ENCODE peak calls at places on chromosomes 12 and 14, in eight cellular contexts. U is testis, E is uterus, B is GM12891, Y is GM12892, K is NB4, A is breast epithelium, D is gastrocnemius medialis. L is an unnamed sample.

GRCh38 chr14:21428930-21429329 is 27.0 kb downstream of the CHD8 start:
- DNase-seq in A (no peak), E (no peak), Y (no peak), K (no peak), U (peak; percentile 58), B (no peak), D (no peak), L (no peak)

GRCh38 chr12:22312336-22312735 is 22.2 kb downstream of the ST8SIA1 start:
- DNase-seq in D (no peak), A (peak; percentile 70), K (no peak), B (no peak), E (no peak), Y (no peak), U (peak; percentile 50), L (no peak)

GRCh38 chr12:30997685-30998440 is 71.3 kb downstream of the TSPAN11 start:
- DNase-seq in Y (no peak), B (no peak), U (no peak), A (no peak), E (no peak), K (no peak), D (no peak), L (no peak)

GRCh38 chr12:118984206-118984943 is 3.0 kb downstream of the SRRM4 start:
- DNase-seq in U (no peak), E (no peak), A (no peak), D (no peak), B (no peak), K (no peak), Y (no peak), L (no peak)

GRCh38 chr12:64362721-64363305 is 27.7 kb downstream of the C12orf56 start:
- DNase-seq in A (no peak), E (no peak), D (no peak), U (no peak), K (no peak), B (no peak), Y (no peak), L (no peak)

GRCh38 chr12:106358410-106359241 is 1.1 kb downstream of the POLR3B start:
- DNase-seq in K (peak; percentile 89), D (peak; percentile 43), Y (no peak), A (no peak), U (peak; percentile 30), B (no peak), E (no peak), L (peak; percentile 90)

GRCh38 chr12:121404734-121405133 is 4.8 kb downstream of the RNF34 start:
- DNase-seq in D (peak; percentile 29), Y (no peak), K (no peak), B (no peak), A (no peak), E (no peak), U (peak; percentile 28), L (peak; percentile 27)

GRCh38 chr12:69102856-69103255 is 136.5 kb upstream of the CPSF6 start:
- DNase-seq in B (no peak), D (no peak), A (no peak), Y (no peak), K (peak; percentile 77), U (no peak), E (no peak), L (no peak)

GRCh38 chr12:109302358-109302757 is 6.7 kb downstream of the FOXN4 start:
- DNase-seq in U (no peak), D (no peak), A (no peak), Y (no peak), E (no peak), K (peak; percentile 43), B (no peak), L (no peak)

GRCh38 chr12:164207-164606 is 49.8 kb downstream of the SLC6A12 start:
- DNase-seq in B (no peak), A (no peak), U (no peak), Y (no peak), D (no peak), E (no peak), K (no peak), L (no peak)

GRCh38 chr14:50039734-50040400 is 76.5 kb downstream of the VCPKMT start:
- DNase-seq in D (no peak), Y (no peak), K (peak; percentile 85), B (no peak), U (no peak), A (peak; percentile 84), E (no peak), L (no peak)

GRCh38 chr12:79691299-79692248 is 810 bp upstream of the PAWR start:
- DNase-seq in E (peak; percentile 60), D (no peak), A (no peak), B (no peak), U (peak; percentile 44), K (no peak), Y (no peak), L (peak; percentile 17)

GRCh38 chr12:100699209-100699608 is 95.4 kb upstream of the ANO4 start:
- DNase-seq in Y (no peak), E (no peak), D (no peak), A (no peak), B (no peak), K (peak; percentile 68), U (no peak), L (no peak)

GRCh38 chr12:128068211-128068610 is 198.8 kb upstream of the TMEM132C start:
- DNase-seq in U (no peak), D (no peak), E (no peak), K (no peak), Y (no peak), B (no peak), A (no peak), L (no peak)

GRCh38 chr14:105903971-105904370 is 377.6 kb downstream of the TMEM121 start:
- DNase-seq in D (no peak), U (no peak), Y (no peak), A (no peak), B (no peak), E (no peak), K (no peak), L (no peak)

GRCh38 chr14:105907276-105907675 is 380.9 kb downstream of the TMEM121 start:
- DNase-seq in E (no peak), U (no peak), B (no peak), Y (no peak), K (no peak), D (no peak), A (no peak), L (no peak)

GRCh38 chr14:105902131-105902898 is 375.9 kb downstream of the TMEM121 start:
- DNase-seq in U (no peak), B (no peak), E (no peak), K (no peak), D (no peak), A (no peak), Y (no peak), L (no peak)

GRCh38 chr14:105905456-105905855 is 379.1 kb downstream of the TMEM121 start:
- DNase-seq in K (no peak), D (no peak), E (no peak), A (no peak), U (no peak), B (no peak), Y (no peak), L (no peak)

GRCh38 chr14:105904379-105904778 is 378.0 kb downstream of the TMEM121 start:
- DNase-seq in E (no peak), U (no peak), A (no peak), Y (no peak), D (no peak), B (no peak), K (no peak), L (no peak)
- TF ChIP-seq POLR2A in E (no peak), U (no peak), A (no peak), Y (no peak), D (no peak), B (no peak), K (no peak), L (no peak)

GRCh38 chr12:14803830-14804160 is 325 bp downstream of the C12orf60 start:
- DNase-seq in D (no peak), E (no peak), U (no peak), Y (no peak), K (no peak), A (no peak), B (no peak), L (no peak)

DNA sequence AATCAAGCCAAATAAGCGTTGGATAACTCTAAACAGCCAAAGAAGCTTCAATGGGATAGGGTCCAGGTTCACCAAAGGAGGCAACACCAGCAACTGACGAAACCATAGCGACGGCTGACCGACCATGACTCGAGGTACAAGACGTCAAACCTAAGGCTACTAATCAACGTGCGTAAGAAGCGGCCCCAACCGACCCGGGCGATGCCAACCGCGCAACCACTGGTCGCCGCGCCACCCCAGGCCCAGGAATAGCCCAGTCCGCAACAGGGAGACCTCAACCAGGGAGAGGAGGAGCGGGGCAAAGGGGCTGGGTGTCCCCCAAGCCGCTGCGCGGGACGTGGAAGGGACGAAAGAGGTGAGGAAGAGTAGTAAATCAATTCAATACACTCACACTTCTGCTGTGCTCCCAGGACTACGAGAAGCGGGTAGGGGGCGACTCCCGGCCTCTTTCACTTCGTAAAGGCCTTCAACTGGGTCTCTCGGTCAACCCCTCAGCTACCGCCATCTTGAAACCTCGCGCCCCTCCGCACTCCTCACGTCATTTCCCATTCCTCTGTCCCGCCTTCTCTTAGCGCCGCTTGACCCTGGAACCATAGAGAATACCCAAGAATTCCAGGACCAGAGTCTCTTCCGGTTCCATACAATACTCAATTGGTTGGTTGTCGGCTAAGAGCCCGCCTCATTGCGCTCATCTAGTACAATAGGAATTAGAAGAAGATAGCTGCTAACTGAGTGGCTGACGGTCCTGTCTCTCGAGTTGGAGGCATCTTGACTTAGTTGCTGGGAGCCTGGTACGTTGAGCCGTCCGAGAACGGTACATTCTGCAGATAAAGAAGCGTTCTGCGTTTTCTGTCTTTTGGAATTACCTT is at the start of the genes C12orf60 and WBP11:
- DNase-seq in A (peak; percentile 97), D (peak; percentile 97), E (peak; percentile 98), B (peak; percentile 62), K (peak; percentile 98), Y (peak; percentile 63), U (peak; percentile 99), L (peak; percentile 96)
- TF ChIP-seq POLR2A in A (peak; percentile 37), D (peak; percentile 59), E (peak; percentile 70), B (peak; percentile 89), K (peak; percentile 83), Y (peak; percentile 84), U (peak; percentile 36), L (peak; percentile 98)

GRCh38 chr12:43835656-43836454 is at the start of gene TMEM117:
- DNase-seq in A (peak; percentile 39), U (peak; percentile 80), Y (peak; percentile 59), K (peak; percentile 79), B (peak; percentile 61), E (peak; percentile 54), D (peak; percentile 43), L (peak; percentile 79)
- TF ChIP-seq POLR2A in A (no peak), U (no peak), Y (peak; percentile 70), K (peak; percentile 56), B (peak; percentile 21), E (peak; percentile 20), D (peak; percentile 69), L (peak; percentile 54)

GRCh38 chr12:1530592-1531159 is 63.7 kb downstream of the FBXL14 start:
- DNase-seq in Y (no peak), U (no peak), K (no peak), B (peak; percentile 37), A (no peak), D (no peak), E (no peak), L (peak; percentile 28)

GRCh38 chr12:1529228-1529861 is 65.0 kb downstream of the FBXL14 start:
- DNase-seq in K (no peak), E (no peak), A (no peak), U (no peak), D (no peak), B (no peak), Y (no peak), L (no peak)

GRCh38 chr12:1531160-1531653 is 63.2 kb downstream of the FBXL14 start:
- DNase-seq in E (no peak), D (no peak), K (no peak), U (no peak), Y (no peak), A (no peak), B (peak; percentile 50), L (no peak)

GRCh38 chr12:1528791-1529190 is 65.6 kb downstream of the FBXL14 start:
- DNase-seq in U (no peak), E (no peak), B (no peak), Y (no peak), A (no peak), K (no peak), D (no peak), L (no peak)

GRCh38 chr12:1529862-1530591 is 64.4 kb downstream of the FBXL14 start:
- DNase-seq in K (no peak), B (peak; percentile 43), E (no peak), U (no peak), Y (no peak), D (no peak), A (no peak), L (peak; percentile 33)
- TF ChIP-seq POLR2A in K (no peak), B (no peak), E (no peak), U (no peak), Y (no peak), D (no peak), A (no peak), L (no peak)